ENCODE peak calls at places on chromosomes 12 and 14, in six cellular contexts. I is stimulated activated CD4-positive, alpha-beta T cell treated with anti-CD3 and anti-CD28 coated beads, Interleukin-1b, Interleukin-23, amount 100 ng/mL, for 4 hours; T is NCI-H82; X is WTC11; F is CD4-positive, CD25-positive, alpha-beta regulatory T cell; R is iris pigment epithelial cell. D is an unnamed sample.
A peak's percentile ranks its signal among the peaks of the same experiment; 100 is the strongest.

GRCh38 chr14:47389520-47389919 is 285.9 kb downstream of the MDGA2 start:
- DNase-seq in I (no peak), T (peak; percentile 6), X (peak; percentile 17), F (no peak), R (no peak), D (no peak)

GRCh38 chr12:28939427-28939826 is 209.7 kb upstream of the FAR2 start:
- DNase-seq in I (no peak), T (no peak), X (no peak), F (no peak), R (peak; percentile 40), D (peak; percentile 67)

GRCh38 chr14:28609228-28609828 is 157.3 kb upstream of the FOXG1 start:
- DNase-seq in I (no peak), T (peak; percentile 68), X (peak; percentile 70), F (peak; percentile 8), R (peak; percentile 63), D (peak; percentile 57)

GRCh38 chr12:10358969-10359368 is 30.9 kb downstream of the KLRK1 start:
- DNase-seq in I (no peak), T (no peak), X (no peak), F (no peak), R (no peak), D (no peak)

GRCh38 chr14:102421366-102422057 is 58.8 kb downstream of the TECPR2 start:
- DNase-seq in I (no peak), T (peak; percentile 75), X (no peak), F (no peak), R (no peak), D (no peak)

GRCh38 chr14:23406244-23406643 is 1.8 kb downstream of the MYH6 start:
- DNase-seq in I (no peak), T (no peak), X (no peak), F (no peak), R (no peak), D (no peak)

GRCh38 chr12:60123443-60124000 is 527.7 kb downstream of the SLC16A7 start:
- DNase-seq in I (no peak), T (peak; percentile 36), X (no peak), F (no peak), R (peak; percentile 26), D (peak; percentile 27)

GRCh38 chr12:97568336-97569180 is 106.0 kb downstream of the RMST start:
- DNase-seq in I (no peak), T (no peak), X (no peak), F (no peak), R (peak; percentile 3), D (no peak)

GRCh38 chr12:55955800-55956508 is 9.9 kb downstream of the PMEL start:
- DNase-seq in I (no peak), T (peak; percentile 60), X (no peak), F (peak; percentile 72), R (peak; percentile 69), D (peak; percentile 86)

GRCh38 chr12:12028668-12029402 is 41.9 kb upstream of the BCL2L14 start:
- DNase-seq in I (no peak), T (no peak), X (no peak), F (no peak), R (no peak), D (no peak)

GRCh38 chr14:79342942-79343341 is 868.4 kb downstream of the DIO2 start:
- DNase-seq in I (no peak), T (no peak), X (no peak), F (no peak), R (no peak), D (no peak)

GRCh38 chr12:10557766-10558165 is 52.1 kb downstream of the EIF2S3B start:
- DNase-seq in I (no peak), T (no peak), X (no peak), F (no peak), R (no peak), D (no peak)

GRCh38 chr14:105197274-105197673 is 16.2 kb upstream of the NUDT14 start:
- DNase-seq in I (no peak), T (no peak), X (no peak), F (no peak), R (peak; percentile 45), D (peak; percentile 82)

GRCh38 chr12:53973093-53974042 is at the start of gene HOXC11:
- DNase-seq in I (no peak), T (no peak), X (peak; percentile 65), F (no peak), R (no peak), D (peak; percentile 52)

GRCh38 chr12:25017336-25017735 is 68.4 kb upstream of the BCAT1 start:
- DNase-seq in I (no peak), T (no peak), X (no peak), F (no peak), R (peak; percentile 24), D (no peak)

GRCh38 chr14:101126376-101127130 is 223.0 kb upstream of the RTL1 start:
- DNase-seq in I (no peak), T (no peak), X (no peak), F (no peak), R (no peak), D (no peak)

GRCh38 chr14:106620368-106620767 is 1094.0 kb downstream of the TMEM121 start:
- DNase-seq in I (no peak), T (no peak), X (no peak), F (no peak), R (no peak), D (no peak)

GRCh38 chr12:58009355-58009754 is 68.0 kb downstream of the ATP23 start:
- DNase-seq in I (no peak), T (no peak), X (no peak), F (no peak), R (no peak), D (peak; percentile 18)

GRCh38 chr14:53979141-53979673 is 22.6 kb upstream of the BMP4 start:
- DNase-seq in I (no peak), T (no peak), X (peak; percentile 30), F (no peak), R (peak; percentile 33), D (peak; percentile 30)

GRCh38 chr14:50835280-50835679 is 4.3 kb upstream of the NIN start:
- DNase-seq in I (no peak), T (no peak), X (no peak), F (peak; percentile 66), R (peak; percentile 48), D (peak; percentile 25)

GRCh38 chr12:56631790-56632700 is 1.9 kb upstream of the BAZ2A start:
- DNase-seq in I (no peak), T (peak; percentile 98), X (peak; percentile 82), F (peak; percentile 66), R (peak; percentile 36), D (peak; percentile 48)

GRCh38 chr12:104873374-104873773 is 84.7 kb downstream of the SLC41A2 start:
- DNase-seq in I (no peak), T (no peak), X (no peak), F (no peak), R (peak; percentile 22), D (peak; percentile 18)

GRCh38 chr12:15534322-15534721 is 212.0 kb downstream of the PTPRO start:
- DNase-seq in I (peak; percentile 13), T (no peak), X (no peak), F (peak; percentile 89), R (peak; percentile 67), D (peak; percentile 44)

GRCh38 chr12:106918746-106919145 is 37.0 kb upstream of the TMEM263 start:
- DNase-seq in I (no peak), T (peak; percentile 86), X (peak; percentile 50), F (peak; percentile 16), R (peak; percentile 28), D (no peak)

GRCh38 chr14:52061380-52061779 is 7.5 kb downstream of the NID2 start:
- DNase-seq in I (no peak), T (no peak), X (no peak), F (no peak), R (no peak), D (no peak)

GRCh38 chr12:70784042-70784668 is 136.4 kb downstream of the PTPRR start:
- DNase-seq in I (no peak), T (no peak), X (peak; percentile 32), F (no peak), R (no peak), D (no peak)

GRCh38 chr12:28555729-28556128 is 365.5 kb downstream of the CCDC91 start:
- DNase-seq in I (no peak), T (no peak), X (no peak), F (no peak), R (no peak), D (no peak)

GRCh38 chr12:122944588-122944987 is 21.7 kb downstream of the ABCB9 start:
- DNase-seq in I (no peak), T (no peak), X (no peak), F (no peak), R (no peak), D (peak; percentile 64)

GRCh38 chr14:96279564-96279963 is 23.6 kb downstream of the BDKRB1 start:
- DNase-seq in I (no peak), T (no peak), X (no peak), F (no peak), R (no peak), D (no peak)

GRCh38 chr12:107178776-107179175 is 85.4 kb upstream of the CRY1 start:
- DNase-seq in I (no peak), T (no peak), X (no peak), F (peak; percentile 35), R (no peak), D (no peak)